ENCODE peak calls at places on chromosomes 6 and 20, in five cellular contexts. One of them, this sample, is unnamed.
A peak's percentile ranks its signal among the peaks of the same experiment; 100 is the strongest.

GRCh38 chr6:35487653-35488516 is 9.0 kb downstream of the TEAD3 start:
- DNase-seq in foreskin keratinocyte: no peak
- DNase-seq in stimulated activated CD4-positive, alpha-beta T cell treated with anti-CD3 and anti-CD28 coated beads, TNF-alpha, amount 100 ng/mL, for 4 hours: no peak
- DNase-seq in ELR: peak; percentile 61
- DNase-seq in mesendoderm: no peak
- DNase-seq in this sample: peak; percentile 82

GRCh38 chr20:62360854-62361798 is 6.0 kb downstream of the LAMA5 start:
- DNase-seq in foreskin keratinocyte: no peak
- DNase-seq in stimulated activated CD4-positive, alpha-beta T cell treated with anti-CD3 and anti-CD28 coated beads, TNF-alpha, amount 100 ng/mL, for 4 hours: no peak
- DNase-seq in ELR: no peak
- DNase-seq in mesendoderm: peak; percentile 68
- DNase-seq in this sample: no peak

GRCh38 chr6:100472674-100473073 is 8.0 kb upstream of the SIM1 start:
- DNase-seq in foreskin keratinocyte: peak; percentile 69
- DNase-seq in stimulated activated CD4-positive, alpha-beta T cell treated with anti-CD3 and anti-CD28 coated beads, TNF-alpha, amount 100 ng/mL, for 4 hours: no peak
- DNase-seq in ELR: peak; percentile 94
- DNase-seq in mesendoderm: no peak
- DNase-seq in this sample: peak; percentile 93

GRCh38 chr6:22300287-22300998 is 3.6 kb upstream of the PRL start:
- DNase-seq in foreskin keratinocyte: no peak
- DNase-seq in stimulated activated CD4-positive, alpha-beta T cell treated with anti-CD3 and anti-CD28 coated beads, TNF-alpha, amount 100 ng/mL, for 4 hours: no peak
- DNase-seq in ELR: no peak
- DNase-seq in mesendoderm: no peak
- DNase-seq in this sample: peak; percentile 47

GRCh38 chr6:8492536-8493125 is 57.3 kb upstream of the SLC35B3 start:
- DNase-seq in foreskin keratinocyte: peak; percentile 18
- DNase-seq in stimulated activated CD4-positive, alpha-beta T cell treated with anti-CD3 and anti-CD28 coated beads, TNF-alpha, amount 100 ng/mL, for 4 hours: no peak
- DNase-seq in ELR: no peak
- DNase-seq in mesendoderm: no peak
- DNase-seq in this sample: peak; percentile 8

GRCh38 chr6:41200296-41200900 is 551 bp downstream of the TREML2 start:
- DNase-seq in foreskin keratinocyte: no peak
- DNase-seq in stimulated activated CD4-positive, alpha-beta T cell treated with anti-CD3 and anti-CD28 coated beads, TNF-alpha, amount 100 ng/mL, for 4 hours: peak; percentile 19
- DNase-seq in ELR: peak; percentile 7
- DNase-seq in mesendoderm: peak; percentile 79
- DNase-seq in this sample: peak; percentile 30

GRCh38 chr6:15980801-15981200 is 148.1 kb upstream of the MYLIP start:
- DNase-seq in foreskin keratinocyte: peak; percentile 78
- DNase-seq in stimulated activated CD4-positive, alpha-beta T cell treated with anti-CD3 and anti-CD28 coated beads, TNF-alpha, amount 100 ng/mL, for 4 hours: no peak
- DNase-seq in ELR: no peak
- DNase-seq in mesendoderm: no peak
- DNase-seq in this sample: no peak

GRCh38 chr6:43746071-43746470 is 23.9 kb upstream of the VEGFA start:
- DNase-seq in foreskin keratinocyte: no peak
- DNase-seq in stimulated activated CD4-positive, alpha-beta T cell treated with anti-CD3 and anti-CD28 coated beads, TNF-alpha, amount 100 ng/mL, for 4 hours: no peak
- DNase-seq in ELR: no peak
- DNase-seq in mesendoderm: no peak
- DNase-seq in this sample: no peak

GRCh38 chr6:79969784-79970183 is 22.4 kb upstream of the ELOVL4 start:
- DNase-seq in foreskin keratinocyte: no peak
- DNase-seq in stimulated activated CD4-positive, alpha-beta T cell treated with anti-CD3 and anti-CD28 coated beads, TNF-alpha, amount 100 ng/mL, for 4 hours: no peak
- DNase-seq in ELR: no peak
- DNase-seq in mesendoderm: no peak
- DNase-seq in this sample: no peak

GRCh38 chr6:51314965-51315364 is 496.3 kb downstream of the TFAP2B start:
- DNase-seq in foreskin keratinocyte: no peak
- DNase-seq in stimulated activated CD4-positive, alpha-beta T cell treated with anti-CD3 and anti-CD28 coated beads, TNF-alpha, amount 100 ng/mL, for 4 hours: no peak
- DNase-seq in ELR: no peak
- DNase-seq in mesendoderm: no peak
- DNase-seq in this sample: no peak

GRCh38 chr6:64520050-64520449 is 884.4 kb downstream of the PHF3 start:
- DNase-seq in foreskin keratinocyte: peak; percentile 75
- DNase-seq in stimulated activated CD4-positive, alpha-beta T cell treated with anti-CD3 and anti-CD28 coated beads, TNF-alpha, amount 100 ng/mL, for 4 hours: no peak
- DNase-seq in ELR: peak; percentile 62
- DNase-seq in mesendoderm: peak; percentile 34
- DNase-seq in this sample: peak; percentile 92

GRCh38 chr20:401682-402495 is 6.2 kb upstream of the RBCK1 start:
- DNase-seq in foreskin keratinocyte: peak; percentile 99
- DNase-seq in stimulated activated CD4-positive, alpha-beta T cell treated with anti-CD3 and anti-CD28 coated beads, TNF-alpha, amount 100 ng/mL, for 4 hours: no peak
- DNase-seq in ELR: peak; percentile 83
- DNase-seq in mesendoderm: peak; percentile 42
- DNase-seq in this sample: peak; percentile 69

GRCh38 chr6:170236131-170236851 is 54.6 kb downstream of the DLL1 start:
- DNase-seq in foreskin keratinocyte: no peak
- DNase-seq in stimulated activated CD4-positive, alpha-beta T cell treated with anti-CD3 and anti-CD28 coated beads, TNF-alpha, amount 100 ng/mL, for 4 hours: no peak
- DNase-seq in ELR: no peak
- DNase-seq in mesendoderm: no peak
- DNase-seq in this sample: no peak

This sample was measured in M059J.